ENCODE peak calls at places on chromosomes 5 and 9, in eight cellular contexts. E is GM12878; T is NCI-H1930; J is naive thymus-derived CD8-positive, alpha-beta T cell; P is effector memory CD4-positive, alpha-beta T cell; Z is iris pigment epithelial cell; O is NCI-H146; L is NCI-H1694 treated with DMSO at 0.1 percent for 48 hours. X is an unnamed sample.

GRCh38 chr5:16792278-16793275 is 143.5 kb downstream of the MYO10 start:
- DNase-seq in E (no peak), T (no peak), J (no peak), P (no peak), Z (no peak), O (no peak), L (peak), X (no peak)

GRCh38 chr9:27569406-27569805 is 3.9 kb downstream of the C9orf72 start:
- DNase-seq in E (no peak), T (no peak), J (no peak), P (no peak), Z (no peak), O (no peak), L (no peak), X (no peak)

GRCh38 chr9:137113385-137114159 is 961 bp downstream of the DPP7 start:
- DNase-seq in E (no peak), T (no peak), J (no peak), P (no peak), Z (no peak), O (no peak), L (no peak), X (no peak)

GRCh38 chr5:143800715-143801114 is 11.2 kb upstream of the HMHB1 start:
- DNase-seq in E (no peak), T (no peak), J (no peak), P (no peak), Z (no peak), O (no peak), L (peak), X (no peak)

GRCh38 chr9:125617087-125617486 is 89.9 kb downstream of the MAPKAP1 start:
- DNase-seq in E (no peak), T (no peak), J (no peak), P (no peak), Z (no peak), O (no peak), L (no peak), X (no peak)

GRCh38 chr9:93684806-93685553 is 108.6 kb downstream of the PHF2 start:
- DNase-seq in E (no peak), T (no peak), J (no peak), P (no peak), Z (peak), O (peak), L (no peak), X (no peak)

GRCh38 chr5:103667068-103667467 is 104.5 kb upstream of the NUDT12 start:
- DNase-seq in E (no peak), T (no peak), J (no peak), P (no peak), Z (peak), O (no peak), L (no peak), X (no peak)

GRCh38 chr9:20023237-20023928 is 234.5 kb upstream of the SLC24A2 start:
- DNase-seq in E (no peak), T (no peak), J (no peak), P (no peak), Z (no peak), O (no peak), L (no peak), X (no peak)

GRCh38 chr5:60945760-60946253 is 802 bp downstream of the NDUFAF2 start:
- DNase-seq in E (peak), T (no peak), J (no peak), P (no peak), Z (peak), O (peak), L (no peak), X (peak)

GRCh38 chr9:130128251-130128650 is 44.0 kb upstream of the NCS1 start:
- DNase-seq in E (peak), T (no peak), J (peak), P (peak), Z (no peak), O (no peak), L (no peak), X (peak)

GRCh38 chr5:127697894-127698600 is 5.1 kb upstream of the CCDC192 start:
- DNase-seq in E (no peak), T (no peak), J (no peak), P (no peak), Z (peak), O (no peak), L (no peak), X (no peak)

GRCh38 chr5:86623785-86624483 is 6.2 kb downstream of the COX7C start:
- DNase-seq in E (no peak), T (no peak), J (no peak), P (no peak), Z (no peak), O (no peak), L (no peak), X (no peak)

GRCh38 chr9:123349691-123350480 is 6.1 kb upstream of the CRB2 start:
- DNase-seq in E (no peak), T (peak), J (peak), P (peak), Z (peak), O (peak), L (peak), X (peak)

GRCh38 chr9:16039103-16039987 is 486.5 kb downstream of the CCDC171 start:
- DNase-seq in E (no peak), T (peak), J (no peak), P (no peak), Z (peak), O (peak), L (no peak), X (no peak)

GRCh38 chr5:64807505-64807904 is 38.8 kb downstream of the CWC27 start:
- DNase-seq in E (no peak), T (no peak), J (no peak), P (no peak), Z (peak), O (no peak), L (no peak), X (no peak)

GRCh38 chr5:74761241-74761640 is 5.7 kb downstream of the GFM2 start:
- DNase-seq in E (no peak), T (no peak), J (no peak), P (no peak), Z (no peak), O (no peak), L (no peak), X (no peak)

GRCh38 chr5:9545301-9545958 is 445 bp downstream of the SEMA5A start:
- DNase-seq in E (no peak), T (no peak), J (no peak), P (no peak), Z (peak), O (no peak), L (no peak), X (no peak)

GRCh38 chr5:124650960-124651662 is 95.3 kb downstream of the ZNF608 start:
- DNase-seq in E (no peak), T (no peak), J (no peak), P (no peak), Z (no peak), O (no peak), L (peak), X (no peak)

GRCh38 chr5:6774673-6775327 is 61.6 kb downstream of the TENT4A start:
- DNase-seq in E (no peak), T (no peak), J (no peak), P (no peak), Z (no peak), O (no peak), L (no peak), X (no peak)

GRCh38 chr5:122741681-122742080 is 33.2 kb upstream of the SNX2 start:
- DNase-seq in E (no peak), T (no peak), J (no peak), P (no peak), Z (peak), O (no peak), L (no peak), X (no peak)

GRCh38 chr5:64229163-64229774 is 63.6 kb downstream of the RNF180 start:
- DNase-seq in E (no peak), T (peak), J (peak), P (no peak), Z (peak), O (peak), L (peak), X (no peak)

GRCh38 chr5:14581891-14582796 is 552 bp downstream of the OTULINL start:
- DNase-seq in E (no peak), T (peak), J (peak), P (peak), Z (no peak), O (peak), L (peak), X (peak)

GRCh38 chr5:93580387-93581100 is 475 bp downstream of the NR2F1-AS1 start:
- DNase-seq in E (no peak), T (no peak), J (peak), P (no peak), Z (peak), O (peak), L (peak), X (no peak)

GRCh38 chr9:137467896-137468295 is 8.8 kb upstream of the NSMF start:
- DNase-seq in E (no peak), T (no peak), J (no peak), P (no peak), Z (no peak), O (no peak), L (no peak), X (no peak)

GRCh38 chr5:102853680-102854079 is 98.6 kb downstream of the PAM start:
- DNase-seq in E (no peak), T (no peak), J (no peak), P (no peak), Z (no peak), O (no peak), L (no peak), X (no peak)

GRCh38 chr9:20335668-20336332 is 286.5 kb downstream of the MLLT3 start:
- DNase-seq in E (no peak), T (no peak), J (no peak), P (no peak), Z (no peak), O (no peak), L (no peak), X (no peak)

GRCh38 chr9:79817469-79818004 is 245.8 kb downstream of the TLE4 start:
- DNase-seq in E (no peak), T (no peak), J (no peak), P (no peak), Z (peak), O (no peak), L (no peak), X (peak)

GRCh38 chr9:135468866-135469521 is 10.6 kb upstream of the PPP1R26 start:
- DNase-seq in E (no peak), T (no peak), J (no peak), P (peak), Z (peak), O (no peak), L (no peak), X (peak)

GRCh38 chr9:111743275-111743674 is 51.5 kb downstream of the SHOC1 start:
- DNase-seq in E (no peak), T (no peak), J (no peak), P (no peak), Z (peak), O (no peak), L (no peak), X (peak)

X was measured in activated naive CD8-positive, alpha-beta T cell treated with anti-CD3 and anti-CD28 coated beads, Interleukin-2, amount 50 U/mL, for 24 hours.